ENCODE peak calls at places on chromosomes 1 and 21, in ten cellular contexts. One of them, this sample, is unnamed.

GRCh38 chr1:165738794-165739193 is 29.9 kb downstream of the TMCO1 start:
- DNase-seq in prostate gland: no peak
- DNase-seq in GM06990: peak
- DNase-seq in esophagus squamous epithelium: no peak
- DNase-seq in fibroblast of villous mesenchyme: no peak
- DNase-seq in adipocyte: no peak
- DNase-seq in heart right ventricle: no peak
- DNase-seq in astrocyte of the spinal cord: no peak
- DNase-seq in epithelial cell of esophagus: no peak
- DNase-seq in cardiac fibroblast: no peak
- DNase-seq in this sample: no peak

GRCh38 chr1:19606817-19607706 is 37.0 kb upstream of the NBL1 start:
- DNase-seq in prostate gland: no peak
- DNase-seq in GM06990: no peak
- DNase-seq in esophagus squamous epithelium: no peak
- DNase-seq in fibroblast of villous mesenchyme: peak
- DNase-seq in adipocyte: peak
- DNase-seq in heart right ventricle: no peak
- DNase-seq in astrocyte of the spinal cord: peak
- DNase-seq in epithelial cell of esophagus: no peak
- DNase-seq in cardiac fibroblast: no peak
- DNase-seq in this sample: peak

GRCh38 chr1:213440766-213441165 is 389.7 kb downstream of the RPS6KC1 start:
- DNase-seq in prostate gland: no peak
- DNase-seq in GM06990: no peak
- DNase-seq in esophagus squamous epithelium: no peak
- DNase-seq in fibroblast of villous mesenchyme: no peak
- DNase-seq in adipocyte: no peak
- DNase-seq in heart right ventricle: no peak
- DNase-seq in astrocyte of the spinal cord: no peak
- DNase-seq in epithelial cell of esophagus: no peak
- DNase-seq in cardiac fibroblast: no peak
- DNase-seq in this sample: no peak

GRCh38 chr21:42564561-42564971 is 50.9 kb downstream of the SLC37A1 start:
- DNase-seq in prostate gland: no peak
- DNase-seq in GM06990: no peak
- DNase-seq in esophagus squamous epithelium: no peak
- DNase-seq in fibroblast of villous mesenchyme: no peak
- DNase-seq in adipocyte: no peak
- DNase-seq in heart right ventricle: no peak
- DNase-seq in astrocyte of the spinal cord: no peak
- DNase-seq in epithelial cell of esophagus: no peak
- DNase-seq in cardiac fibroblast: no peak
- DNase-seq in this sample: no peak

GRCh38 chr1:59422921-59423575 is 126.2 kb downstream of the FGGY start:
- DNase-seq in prostate gland: peak
- DNase-seq in GM06990: no peak
- DNase-seq in esophagus squamous epithelium: no peak
- DNase-seq in fibroblast of villous mesenchyme: peak
- DNase-seq in adipocyte: peak
- DNase-seq in heart right ventricle: peak
- DNase-seq in astrocyte of the spinal cord: no peak
- DNase-seq in epithelial cell of esophagus: peak
- DNase-seq in cardiac fibroblast: peak
- DNase-seq in this sample: peak

GRCh38 chr1:155978973-155979429 is 654 bp upstream of the ARHGEF2 start:
- DNase-seq in prostate gland: no peak
- DNase-seq in GM06990: no peak
- DNase-seq in esophagus squamous epithelium: no peak
- DNase-seq in fibroblast of villous mesenchyme: peak
- DNase-seq in adipocyte: peak
- DNase-seq in heart right ventricle: no peak
- DNase-seq in astrocyte of the spinal cord: no peak
- DNase-seq in epithelial cell of esophagus: no peak
- DNase-seq in cardiac fibroblast: peak
- DNase-seq in this sample: peak

GRCh38 chr1:34761176-34761761 is 1.7 kb downstream of the GJB4 start:
- DNase-seq in prostate gland: no peak
- DNase-seq in GM06990: no peak
- DNase-seq in esophagus squamous epithelium: no peak
- DNase-seq in fibroblast of villous mesenchyme: no peak
- DNase-seq in adipocyte: no peak
- DNase-seq in heart right ventricle: no peak
- DNase-seq in astrocyte of the spinal cord: no peak
- DNase-seq in epithelial cell of esophagus: no peak
- DNase-seq in cardiac fibroblast: no peak
- DNase-seq in this sample: no peak

GRCh38 chr1:170077926-170078325 is 3.4 kb upstream of the KIFAP3 start:
- DNase-seq in prostate gland: no peak
- DNase-seq in GM06990: no peak
- DNase-seq in esophagus squamous epithelium: no peak
- DNase-seq in fibroblast of villous mesenchyme: no peak
- DNase-seq in adipocyte: no peak
- DNase-seq in heart right ventricle: no peak
- DNase-seq in astrocyte of the spinal cord: no peak
- DNase-seq in epithelial cell of esophagus: no peak
- DNase-seq in cardiac fibroblast: peak
- DNase-seq in this sample: no peak

GRCh38 chr1:9475061-9475627 is 64.1 kb upstream of the SLC25A33 start:
- DNase-seq in prostate gland: no peak
- DNase-seq in GM06990: no peak
- DNase-seq in esophagus squamous epithelium: no peak
- DNase-seq in fibroblast of villous mesenchyme: no peak
- DNase-seq in adipocyte: no peak
- DNase-seq in heart right ventricle: no peak
- DNase-seq in astrocyte of the spinal cord: no peak
- DNase-seq in epithelial cell of esophagus: peak
- DNase-seq in cardiac fibroblast: no peak
- DNase-seq in this sample: no peak

GRCh38 chr1:92975551-92976232 is 14.4 kb upstream of the DIPK1A start:
- DNase-seq in prostate gland: no peak
- DNase-seq in GM06990: peak
- DNase-seq in esophagus squamous epithelium: no peak
- DNase-seq in fibroblast of villous mesenchyme: no peak
- DNase-seq in adipocyte: no peak
- DNase-seq in heart right ventricle: no peak
- DNase-seq in astrocyte of the spinal cord: no peak
- DNase-seq in epithelial cell of esophagus: no peak
- DNase-seq in cardiac fibroblast: no peak
- DNase-seq in this sample: no peak

GRCh38 chr1:152162826-152163463 is 3.9 kb upstream of the RPTN start:
- DNase-seq in prostate gland: no peak
- DNase-seq in GM06990: no peak
- DNase-seq in esophagus squamous epithelium: no peak
- DNase-seq in fibroblast of villous mesenchyme: peak
- DNase-seq in adipocyte: peak
- DNase-seq in heart right ventricle: no peak
- DNase-seq in astrocyte of the spinal cord: peak
- DNase-seq in epithelial cell of esophagus: peak
- DNase-seq in cardiac fibroblast: peak
- DNase-seq in this sample: peak

GRCh38 chr1:92907949-92908684 is 53.1 kb downstream of the DIPK1A start:
- DNase-seq in prostate gland: no peak
- DNase-seq in GM06990: no peak
- DNase-seq in esophagus squamous epithelium: no peak
- DNase-seq in fibroblast of villous mesenchyme: peak
- DNase-seq in adipocyte: peak
- DNase-seq in heart right ventricle: no peak
- DNase-seq in astrocyte of the spinal cord: no peak
- DNase-seq in epithelial cell of esophagus: peak
- DNase-seq in cardiac fibroblast: peak
- DNase-seq in this sample: no peak

GRCh38 chr1:15452216-15452615 is 4.3 kb upstream of the CELA2A start:
- DNase-seq in prostate gland: no peak
- DNase-seq in GM06990: no peak
- DNase-seq in esophagus squamous epithelium: no peak
- DNase-seq in fibroblast of villous mesenchyme: no peak
- DNase-seq in adipocyte: no peak
- DNase-seq in heart right ventricle: no peak
- DNase-seq in astrocyte of the spinal cord: no peak
- DNase-seq in epithelial cell of esophagus: no peak
- DNase-seq in cardiac fibroblast: peak
- DNase-seq in this sample: no peak

GRCh38 chr21:28727809-28728208 is 264.9 kb downstream of the LTN1 start:
- DNase-seq in prostate gland: no peak
- DNase-seq in GM06990: no peak
- DNase-seq in esophagus squamous epithelium: no peak
- DNase-seq in fibroblast of villous mesenchyme: no peak
- DNase-seq in adipocyte: no peak
- DNase-seq in heart right ventricle: peak
- DNase-seq in astrocyte of the spinal cord: no peak
- DNase-seq in epithelial cell of esophagus: no peak
- DNase-seq in cardiac fibroblast: no peak
- DNase-seq in this sample: no peak

DNA sequence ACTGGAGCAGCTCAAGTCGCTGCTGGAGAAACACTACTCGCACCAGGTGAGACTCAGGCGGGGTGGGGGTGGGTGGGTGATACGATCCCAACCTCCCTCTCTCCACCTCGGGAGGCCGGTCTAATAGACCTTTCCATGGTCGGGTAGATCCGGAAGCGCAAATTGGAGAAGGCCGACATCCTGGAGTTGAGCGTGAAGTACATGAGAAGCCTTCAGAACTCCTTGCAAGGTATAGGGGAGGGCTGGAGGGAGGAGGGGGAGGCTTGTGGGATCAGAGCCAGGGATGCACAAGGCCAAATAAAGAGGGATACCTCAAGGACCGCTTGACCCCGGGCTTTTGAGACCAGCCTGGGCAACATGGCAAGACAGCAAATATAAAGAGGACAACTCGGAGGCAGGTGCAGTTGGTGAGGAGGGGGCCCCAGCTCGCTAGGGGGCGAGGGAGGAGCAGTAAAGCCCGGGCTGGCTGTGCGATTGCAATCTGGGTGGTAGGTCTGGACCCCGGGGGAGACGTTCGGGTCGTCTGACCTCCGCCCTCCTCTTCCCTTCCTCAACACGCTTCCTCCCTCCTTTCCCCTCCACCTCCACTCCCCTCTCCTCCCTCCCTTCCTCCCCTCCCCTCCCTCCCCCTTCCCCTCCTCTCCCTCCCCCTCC is 549 bp downstream of the HES3 start:
- DNase-seq in prostate gland: no peak
- DNase-seq in GM06990: peak
- DNase-seq in esophagus squamous epithelium: no peak
- DNase-seq in fibroblast of villous mesenchyme: no peak
- DNase-seq in adipocyte: no peak
- DNase-seq in heart right ventricle: no peak
- DNase-seq in astrocyte of the spinal cord: no peak
- DNase-seq in epithelial cell of esophagus: no peak
- DNase-seq in cardiac fibroblast: no peak
- DNase-seq in this sample: no peak
- H3K4me3 ChIP-seq in prostate gland: no peak
- H3K4me3 ChIP-seq in GM06990: no peak
- H3K4me3 ChIP-seq in esophagus squamous epithelium: no peak
- H3K4me3 ChIP-seq in fibroblast of villous mesenchyme: no peak
- H3K4me3 ChIP-seq in adipocyte: no peak
- H3K4me3 ChIP-seq in heart right ventricle: no peak
- H3K4me3 ChIP-seq in astrocyte of the spinal cord: no peak
- H3K4me3 ChIP-seq in epithelial cell of esophagus: no peak
- H3K4me3 ChIP-seq in cardiac fibroblast: no peak
- H3K4me3 ChIP-seq in this sample: no peak

DNA sequence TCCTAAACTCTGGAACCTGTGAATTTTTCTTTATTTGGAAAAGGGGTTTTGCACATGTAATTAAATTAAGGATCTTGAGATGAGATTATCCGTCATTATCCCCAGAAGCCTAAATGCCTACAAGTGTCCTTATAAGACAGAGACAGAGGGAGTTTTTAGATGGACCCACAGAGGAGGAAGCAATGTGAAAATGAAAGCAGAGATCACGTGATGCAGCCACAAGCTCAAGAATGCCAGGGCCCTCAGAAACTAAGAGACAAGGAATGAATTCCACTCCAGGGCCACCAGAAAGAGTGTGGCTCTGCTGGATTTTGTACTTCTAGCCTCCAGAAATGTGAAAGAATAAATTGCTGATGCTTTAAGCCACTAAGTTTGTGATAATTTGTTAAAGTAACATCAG is 183.6 kb upstream of the UBE2U start:
- DNase-seq in prostate gland: no peak
- DNase-seq in GM06990: no peak
- DNase-seq in esophagus squamous epithelium: no peak
- DNase-seq in fibroblast of villous mesenchyme: peak
- DNase-seq in adipocyte: peak
- DNase-seq in heart right ventricle: no peak
- DNase-seq in astrocyte of the spinal cord: peak
- DNase-seq in epithelial cell of esophagus: no peak
- DNase-seq in cardiac fibroblast: peak
- DNase-seq in this sample: peak
- H3K4me3 ChIP-seq in prostate gland: no peak
- H3K4me3 ChIP-seq in GM06990: no peak
- H3K4me3 ChIP-seq in esophagus squamous epithelium: peak
- H3K4me3 ChIP-seq in fibroblast of villous mesenchyme: peak
- H3K4me3 ChIP-seq in adipocyte: peak
- H3K4me3 ChIP-seq in heart right ventricle: no peak
- H3K4me3 ChIP-seq in astrocyte of the spinal cord: no peak
- H3K4me3 ChIP-seq in epithelial cell of esophagus: no peak
- H3K4me3 ChIP-seq in cardiac fibroblast: no peak
- H3K4me3 ChIP-seq in this sample: peak

DNA sequence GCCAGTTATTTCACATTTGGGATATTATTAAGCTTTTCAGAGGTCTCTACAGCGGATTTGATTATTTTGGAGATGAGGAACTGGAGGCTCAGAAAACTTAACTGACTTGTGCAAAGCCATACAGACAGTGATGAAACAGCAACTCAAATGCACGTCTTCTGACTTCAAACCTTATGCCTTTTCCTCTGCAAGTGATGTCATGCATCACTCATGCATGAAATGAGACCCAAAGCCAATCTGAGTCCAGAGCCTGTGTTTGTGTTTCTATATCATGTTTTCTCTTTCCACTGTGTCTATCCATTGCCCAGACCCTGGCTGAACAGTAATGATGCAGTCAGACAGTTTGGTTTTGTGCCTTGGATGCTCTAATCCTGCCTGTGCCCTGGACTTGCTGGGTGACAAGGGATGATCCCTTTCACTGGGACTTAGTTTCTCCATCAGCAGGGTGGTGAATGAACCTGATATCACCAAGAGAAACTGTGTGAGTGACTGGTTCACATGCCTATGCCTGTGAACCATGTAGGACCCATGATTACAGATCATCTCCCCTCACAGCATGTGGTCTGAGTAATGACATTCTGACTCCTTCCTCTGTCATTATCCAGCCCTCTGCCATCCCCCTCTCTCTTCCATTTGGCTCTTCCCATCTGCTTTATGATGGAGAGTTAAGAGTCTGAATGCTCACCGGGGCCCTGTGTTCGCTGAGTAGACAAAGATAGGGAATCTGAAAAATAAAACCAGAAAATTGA is 33.4 kb downstream of the SLAMF6 start:
- DNase-seq in prostate gland: no peak
- DNase-seq in GM06990: no peak
- DNase-seq in esophagus squamous epithelium: no peak
- DNase-seq in fibroblast of villous mesenchyme: no peak
- DNase-seq in adipocyte: no peak
- DNase-seq in heart right ventricle: no peak
- DNase-seq in astrocyte of the spinal cord: no peak
- DNase-seq in epithelial cell of esophagus: no peak
- DNase-seq in cardiac fibroblast: no peak
- DNase-seq in this sample: no peak
- H3K4me3 ChIP-seq in prostate gland: no peak
- H3K4me3 ChIP-seq in GM06990: no peak
- H3K4me3 ChIP-seq in esophagus squamous epithelium: no peak
- H3K4me3 ChIP-seq in fibroblast of villous mesenchyme: no peak
- H3K4me3 ChIP-seq in adipocyte: no peak
- H3K4me3 ChIP-seq in heart right ventricle: no peak
- H3K4me3 ChIP-seq in astrocyte of the spinal cord: no peak
- H3K4me3 ChIP-seq in epithelial cell of esophagus: no peak
- H3K4me3 ChIP-seq in cardiac fibroblast: no peak
- H3K4me3 ChIP-seq in this sample: no peak

GRCh38 chr1:12549460-12550349 is 68.3 kb downstream of the DHRS3 start:
- DNase-seq in prostate gland: peak
- DNase-seq in GM06990: no peak
- DNase-seq in esophagus squamous epithelium: no peak
- DNase-seq in fibroblast of villous mesenchyme: peak
- DNase-seq in adipocyte: peak
- DNase-seq in heart right ventricle: peak
- DNase-seq in astrocyte of the spinal cord: peak
- DNase-seq in epithelial cell of esophagus: peak
- DNase-seq in cardiac fibroblast: peak
- DNase-seq in this sample: peak
- H3K4me3 ChIP-seq in prostate gland: no peak
- H3K4me3 ChIP-seq in GM06990: no peak
- H3K4me3 ChIP-seq in esophagus squamous epithelium: peak
- H3K4me3 ChIP-seq in fibroblast of villous mesenchyme: peak
- H3K4me3 ChIP-seq in adipocyte: peak
- H3K4me3 ChIP-seq in heart right ventricle: no peak
- H3K4me3 ChIP-seq in astrocyte of the spinal cord: no peak
- H3K4me3 ChIP-seq in epithelial cell of esophagus: peak
- H3K4me3 ChIP-seq in cardiac fibroblast: peak
- H3K4me3 ChIP-seq in this sample: peak